ENCODE peak calls at places on chromosome 2, in five cellular contexts. V is SJSA1, X is transverse colon, Y is A673, J is IMR-90. I is an unnamed sample.

GRCh38 chr2:113012436-113013335 is 7.4 kb downstream of the IL36A start:
- DNase-seq in Y (no peak), V (no peak), X (no peak), J (peak; percentile 36), I (no peak)

GRCh38 chr2:126986788-126987187 is 88.1 kb downstream of the TEX51 start:
- DNase-seq in Y (no peak), J (no peak), V (no peak), X (no peak), I (no peak)

GRCh38 chr2:171798156-171798815 is 95.8 kb downstream of the SLC25A12 start:
- DNase-seq in V (peak; percentile 51), X (no peak), J (peak; percentile 74), Y (no peak), I (no peak)

GRCh38 chr2:190432567-190433231 is 24.5 kb downstream of the MFSD6 start:
- DNase-seq in X (no peak), V (no peak), Y (no peak), J (no peak), I (no peak)

GRCh38 chr2:112310906-112311305 is 35.5 kb downstream of the ZC3H6 start:
- DNase-seq in V (no peak), J (no peak), Y (no peak), X (no peak), I (no peak)

GRCh38 chr2:149877064-149877463 is 289.5 kb upstream of the MMADHC start:
- DNase-seq in Y (no peak), X (no peak), V (no peak), J (no peak), I (no peak)

GRCh38 chr2:234409590-234409989 is 87.3 kb downstream of the ARL4C start:
- DNase-seq in J (no peak), V (no peak), X (no peak), Y (no peak), I (no peak)

GRCh38 chr2:38154395-38154794 is 78.4 kb upstream of the CYP1B1 start:
- DNase-seq in X (no peak), Y (no peak), V (no peak), J (no peak), I (no peak)

GRCh38 chr2:72561621-72562318 is 264.1 kb downstream of the EXOC6B start:
- DNase-seq in Y (peak; percentile 43), X (no peak), J (peak; percentile 68), V (peak; percentile 77), I (no peak)

GRCh38 chr2:127829845-127830246 is 18.9 kb upstream of the WDR33 start:
- DNase-seq in X (peak; percentile 67), J (no peak), Y (no peak), V (no peak), I (peak; percentile 53)

GRCh38 chr2:24121469-24121868 is 1.7 kb downstream of the PFN4 start:
- DNase-seq in Y (peak; percentile 54), V (no peak), X (no peak), J (no peak), I (peak; percentile 53)

GRCh38 chr2:108988796-108989713 is at the start of gene EDAR:
- DNase-seq in V (no peak), Y (peak; percentile 46), X (peak; percentile 69), J (no peak), I (peak; percentile 93)

GRCh38 chr2:230700447-230700846 is 12.2 kb upstream of the CAB39 start:
- DNase-seq in X (no peak), J (no peak), Y (peak; percentile 46), V (no peak), I (no peak)

GRCh38 chr2:192267484-192267883 is 72.8 kb upstream of the TMEFF2 start:
- DNase-seq in J (peak; percentile 91), Y (peak; percentile 82), V (no peak), X (no peak), I (no peak)

GRCh38 chr2:85804026-85804425 is 50.2 kb downstream of the ATOH8 start:
- DNase-seq in X (no peak), Y (no peak), J (no peak), V (no peak), I (no peak)

GRCh38 chr2:862723-863466 is 87.8 kb upstream of the SNTG2 start:
- DNase-seq in V (no peak), X (no peak), Y (no peak), J (no peak), I (no peak)

GRCh38 chr2:12579018-12579417 is 137.7 kb upstream of the TRIB2 start:
- DNase-seq in X (no peak), J (no peak), Y (no peak), V (no peak), I (no peak)

GRCh38 chr2:144012304-144012703 is 507.6 kb downstream of the ZEB2 start:
- DNase-seq in X (no peak), V (no peak), J (no peak), Y (no peak), I (no peak)

DNA sequence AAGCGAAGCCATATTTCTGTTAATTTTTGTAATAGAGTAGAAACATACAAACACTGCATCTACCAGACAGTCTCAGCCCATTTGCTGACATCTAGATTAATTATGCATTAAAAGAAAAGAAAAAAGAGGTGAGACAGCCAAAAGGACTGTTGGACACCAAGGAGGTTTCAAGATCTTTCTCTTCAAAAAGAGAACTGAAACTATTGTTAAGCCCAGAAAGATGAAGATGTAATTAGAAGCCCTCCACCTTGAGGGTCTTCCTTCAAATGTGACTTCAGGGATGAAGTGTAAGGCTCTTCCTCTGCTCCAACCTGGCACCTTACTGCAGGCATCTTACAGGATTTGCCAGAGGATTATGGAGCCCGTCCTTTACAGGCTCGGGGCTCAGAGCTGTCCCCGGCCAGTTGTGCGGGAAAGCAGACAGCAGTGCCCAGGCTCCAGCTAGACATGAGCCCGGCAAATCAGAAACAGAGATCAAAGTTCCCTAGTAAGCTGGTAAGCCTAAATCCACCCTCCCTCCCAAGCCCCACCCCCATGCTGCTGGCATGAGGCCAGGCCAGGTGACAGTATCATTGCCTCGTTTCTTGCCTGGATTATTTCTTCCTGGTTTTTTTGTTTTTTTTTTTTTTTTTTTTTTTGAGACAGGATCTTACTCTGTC is 38.9 kb downstream of the ADI1 start:
- DNase-seq in J (no peak), X (peak; percentile 93), V (no peak), Y (no peak), I (no peak)
- H3K27me3 ChIP-seq in J (no peaks in the 10 kb centered on the region), X (no peaks in the 10 kb centered on the region), V (no peaks in the 10 kb centered on the region), Y (no peaks in the 10 kb centered on the region), I (no peaks in the 10 kb centered on the region)

GRCh38 chr2:75241696-75242095 is 42.4 kb upstream of the TACR1 start:
- DNase-seq in J (peak; percentile 43), Y (peak; percentile 29), X (no peak), V (peak; percentile 30), I (no peak)
- H3K9me3 ChIP-seq in J (peaks cover 9% of the 10 kb centered on the region), Y (peaks cover 9% of the 10 kb centered on the region), X (peaks cover 7% of the 10 kb centered on the region), V (peaks cover 5% of the 10 kb centered on the region), I (peaks cover 14% of the 10 kb centered on the region)

GRCh38 chr2:223097888-223098383 is 45.9 kb downstream of the KCNE4 start:
- DNase-seq in V (no peak), X (no peak), J (no peak), Y (no peak), I (no peak)
- H3K27ac ChIP-seq in V (no peak overlapping the region), X (no peak overlapping the region), J (no peak overlapping the region), Y (no peak overlapping the region), I (no peak overlapping the region)

GRCh38 chr2:100817388-100817985 is 2.5 kb upstream of the NPAS2 start:
- DNase-seq in X (no peak), V (peak; percentile 3), J (no peak), Y (no peak), I (no peak)
- H3K27me3 ChIP-seq in X (no peaks in the 10 kb centered on the region), V (no peaks in the 10 kb centered on the region), J (no peaks in the 10 kb centered on the region), Y (peaks cover 48% of the 10 kb centered on the region), I (peaks cover 60% of the 10 kb centered on the region)

DNA sequence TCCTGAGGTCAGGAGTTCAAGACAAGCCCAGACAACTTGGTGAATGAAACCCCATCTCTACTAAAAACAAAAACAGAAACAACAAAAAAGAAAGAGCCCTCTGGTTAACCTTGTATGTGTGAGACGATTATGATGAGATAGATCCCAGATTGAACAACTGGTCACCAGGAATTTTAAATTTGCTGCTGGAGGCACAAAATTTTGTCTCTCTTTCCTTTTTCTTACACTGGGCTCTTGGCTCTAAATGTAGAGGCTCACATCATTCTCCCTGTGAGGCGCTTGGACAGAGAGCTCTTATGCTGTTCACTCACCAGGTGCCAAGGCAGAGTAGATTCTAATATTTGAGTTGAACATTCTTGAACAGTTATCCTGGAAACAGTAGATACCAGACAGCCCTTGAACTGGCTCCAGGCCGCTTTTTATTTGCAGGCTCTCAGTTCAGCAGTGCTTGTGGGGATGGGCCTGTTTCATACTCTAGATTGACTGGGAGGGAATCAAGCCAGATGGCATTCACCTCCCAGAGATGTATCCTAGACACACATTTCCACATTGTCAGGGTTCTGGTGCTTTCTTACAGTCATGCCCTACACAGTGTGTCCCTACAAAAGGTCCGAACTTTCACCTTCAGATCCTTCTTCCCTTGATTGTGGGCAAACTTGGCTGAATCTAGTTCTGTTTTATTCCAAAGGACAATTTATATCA is 1159.6 kb downstream of the RPIA start:
- DNase-seq in J (no peak), X (no peak), Y (no peak), V (no peak), I (no peak)
- H3K9me3 ChIP-seq in J (peaks cover 17% of the 10 kb centered on the region), X (no peaks in the 10 kb centered on the region), Y (no peaks in the 10 kb centered on the region), V (no peaks in the 10 kb centered on the region), I (peaks cover 52% of the 10 kb centered on the region)

DNA sequence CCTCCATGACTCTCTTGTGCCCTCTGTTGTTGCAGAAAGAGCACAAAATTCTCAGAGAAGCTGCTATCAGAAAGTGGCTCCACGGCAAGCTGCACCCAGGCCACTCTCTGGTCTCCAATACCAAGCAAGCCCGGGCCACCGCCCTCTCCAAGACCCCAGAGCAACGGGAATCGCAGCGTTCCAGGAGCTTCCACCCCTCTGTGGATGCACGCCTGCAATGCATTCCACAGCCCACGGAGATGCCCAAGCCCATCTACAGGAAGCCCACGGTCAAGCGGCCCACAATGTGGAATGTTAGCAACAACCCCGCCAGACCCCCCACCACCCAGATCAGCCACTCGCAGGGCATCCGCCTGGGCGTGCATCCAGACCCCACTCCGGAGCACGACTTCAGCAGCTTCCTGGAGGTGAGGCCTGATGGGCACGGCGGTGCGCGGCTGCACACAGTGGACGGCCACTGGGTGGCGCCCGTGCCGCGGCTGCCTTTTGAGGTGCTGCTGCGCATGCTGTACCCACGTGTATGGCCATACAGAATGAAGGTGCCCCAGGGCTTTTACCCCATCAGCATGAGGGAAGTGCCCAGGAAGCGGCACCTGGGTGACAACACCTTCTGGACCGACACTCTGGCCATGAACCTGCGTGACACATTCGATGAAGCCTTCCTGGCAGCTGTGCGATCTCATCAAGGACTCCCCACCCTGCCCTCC is 6.3 kb downstream of the ANKRD53 start:
- DNase-seq in Y (peak; percentile 69), X (peak; percentile 70), J (peak; percentile 37), V (no peak), I (peak; percentile 89)
- H3K27ac ChIP-seq in Y (no peak overlapping the region), X (no peak overlapping the region), J (no peak overlapping the region), V (no peak overlapping the region), I (no peak overlapping the region)